ENCODE peak calls at places on chromosomes 2 and 18, in six cellular contexts. I is cardiac fibroblast, S is choroid plexus epithelial cell, B is progenitor cell of endocrine pancreas, X is cardiac muscle cell, F is GM23338. K is an unnamed sample.
A peak's percentile ranks its signal among the peaks of the same experiment; 100 is the strongest.

GRCh38 chr18:23234619-23235018 is 99.3 kb downstream of the CABLES1 start:
- DNase-seq in I (no peak), F (no peak), X (no peak), B (no peak), S (no peak), K (no peak)

GRCh38 chr2:46306320-46306719 is 9.1 kb downstream of the EPAS1 start:
- DNase-seq in B (no peak), F (no peak), S (peak; percentile 66), X (no peak), I (peak; percentile 59), K (peak; percentile 83)

GRCh38 chr2:108607706-108608301 is 73.5 kb downstream of the LIMS1 start:
- DNase-seq in F (peak; percentile 70), I (peak; percentile 70), B (no peak), S (peak; percentile 72), X (peak; percentile 63), K (peak; percentile 48)

GRCh38 chr2:29522951-29523669 is 398.3 kb downstream of the ALK start:
- DNase-seq in S (peak; percentile 89), I (peak; percentile 7), B (no peak), X (no peak), F (no peak), K (peak; percentile 78)

GRCh38 chr2:78532762-78533399 is 492.6 kb upstream of the REG3G start:
- DNase-seq in S (no peak), B (no peak), F (peak; percentile 37), X (no peak), I (no peak), K (no peak)

GRCh38 chr18:57469884-57470283 is 34.7 kb downstream of the ONECUT2 start:
- DNase-seq in S (no peak), F (no peak), X (no peak), I (no peak), B (no peak), K (no peak)

GRCh38 chr2:224324604-224325003 is 77.3 kb downstream of the FAM124B start:
- DNase-seq in S (no peak), B (no peak), X (no peak), I (no peak), F (no peak), K (no peak)

GRCh38 chr2:65429799-65430514 is 2.4 kb downstream of the SPRED2 start:
- DNase-seq in B (no peak), S (no peak), F (peak; percentile 39), X (no peak), I (peak; percentile 16), K (no peak)

GRCh38 chr2:217510790-217511291 is 492.0 kb downstream of the TNS1 start:
- DNase-seq in X (peak; percentile 87), B (peak; percentile 28), I (peak; percentile 89), F (peak; percentile 90), S (peak; percentile 95), K (peak; percentile 79)

GRCh38 chr2:164689020-164689419 is 67.7 kb upstream of the GRB14 start:
- DNase-seq in F (no peak), I (no peak), S (no peak), X (no peak), B (no peak), K (no peak)

GRCh38 chr2:157127249-157128012 is 130.1 kb upstream of the GALNT5 start:
- DNase-seq in I (no peak), S (no peak), X (no peak), B (no peak), F (no peak), K (no peak)

GRCh38 chr18:5515007-5515744 is 28.6 kb downstream of the EPB41L3 start:
- DNase-seq in I (no peak), X (peak; percentile 46), F (no peak), S (no peak), B (no peak), K (no peak)

GRCh38 chr2:174465327-174465726 is 21.5 kb downstream of the GPR155 start:
- DNase-seq in X (peak; percentile 13), S (peak; percentile 15), F (peak; percentile 70), I (peak; percentile 7), B (no peak), K (no peak)

GRCh38 chr2:98847853-98848252 is 88.2 kb downstream of the CRACDL start:
- DNase-seq in B (no peak), F (no peak), I (peak; percentile 48), X (no peak), S (no peak), K (no peak)

GRCh38 chr18:10689231-10689953 is 163.6 kb downstream of the NAPG start:
- DNase-seq in B (no peak), X (no peak), S (no peak), I (no peak), F (no peak), K (no peak)

GRCh38 chr2:223052710-223053261 is 796 bp downstream of the KCNE4 start:
- DNase-seq in B (no peak), F (no peak), X (no peak), S (no peak), I (no peak), K (no peak)

GRCh38 chr2:65349863-65350262 is 82.5 kb downstream of the SPRED2 start:
- DNase-seq in X (peak; percentile 81), S (peak; percentile 82), F (peak; percentile 21), I (peak; percentile 82), B (no peak), K (peak; percentile 70)

GRCh38 chr2:26477126-26477910 is 606 bp downstream of the OTOF start:
- DNase-seq in I (no peak), X (no peak), S (no peak), B (no peak), F (peak; percentile 29), K (no peak)

GRCh38 chr18:7830468-7830867 is 263.4 kb downstream of the PTPRM start:
- DNase-seq in S (peak; percentile 53), F (peak; percentile 48), B (no peak), I (peak; percentile 6), X (peak; percentile 39), K (peak; percentile 35)

GRCh38 chr18:6509417-6510198 is 94.9 kb upstream of the L3MBTL4 start:
- DNase-seq in F (peak; percentile 6), B (no peak), I (peak; percentile 16), S (peak; percentile 48), X (no peak), K (peak; percentile 22)

GRCh38 chr2:9423922-9424272 is 443 bp downstream of the CPSF3 start:
- DNase-seq in S (peak; percentile 57), X (no peak), B (no peak), I (peak; percentile 40), F (peak; percentile 35), K (no peak)

GRCh38 chr2:153163055-153163454 is 315.5 kb downstream of the RPRM start:
- DNase-seq in I (no peak), B (peak; percentile 11), S (peak; percentile 1), X (peak; percentile 59), F (peak; percentile 89), K (peak; percentile 67)
- TF ChIP-seq CTCF in I (peak; percentile 5), B (peak; percentile 68), S (no peak), X (no peak), F (peak; percentile 85), K (peak; percentile 61)

DNA sequence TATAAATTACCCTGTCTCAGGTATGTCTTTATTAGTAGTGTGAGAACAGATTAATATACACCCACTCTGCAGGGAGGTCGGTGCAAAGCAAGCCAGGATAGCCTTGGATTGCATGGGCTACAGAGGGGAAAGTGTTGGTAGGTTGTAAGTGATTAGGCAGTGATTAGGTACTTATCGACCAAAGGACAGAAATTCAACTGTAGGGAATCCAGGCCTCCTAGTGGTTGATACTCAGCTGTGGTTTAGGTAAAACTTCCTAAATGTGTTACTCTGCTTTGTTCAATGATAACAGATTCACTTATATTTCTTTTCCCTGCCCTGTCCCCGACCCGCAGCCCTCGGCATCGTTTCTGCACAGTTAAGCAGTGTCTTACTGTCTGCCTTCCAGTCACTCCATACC is 444.0 kb downstream of the FIGN start:
- DNase-seq in I (no peak), S (no peak), B (no peak), F (peak; percentile 17), X (no peak), K (no peak)
- TF ChIP-seq CTCF in I (no peak), S (peak; percentile 26), B (no peak), F (peak; percentile 35), X (no peak), K (no peak)

GRCh38 chr2:36352024-36352398 is 3.6 kb upstream of the CRIM1 start:
- DNase-seq in X (peak; percentile 57), S (peak; percentile 76), I (peak; percentile 75), B (no peak), F (peak; percentile 80), K (peak; percentile 68)
- TF ChIP-seq CTCF in X (peak; percentile 45), S (peak; percentile 63), I (peak; percentile 53), B (peak; percentile 64), F (peak; percentile 72), K (peak; percentile 71)

GRCh38 chr2:200455958-200456421 is 53.9 kb downstream of the KCTD18 start:
- DNase-seq in S (peak; percentile 54), X (no peak), I (peak; percentile 82), B (no peak), F (no peak), K (no peak)

GRCh38 chr2:200452377-200452776 is 57.5 kb downstream of the KCTD18 start:
- DNase-seq in S (no peak), F (no peak), I (no peak), X (no peak), B (no peak), K (no peak)

GRCh38 chr2:200453142-200453852 is 56.6 kb downstream of the KCTD18 start:
- DNase-seq in F (no peak), X (no peak), B (no peak), S (no peak), I (no peak), K (no peak)

GRCh38 chr2:200454839-200455801 is 54.7 kb downstream of the KCTD18 start:
- DNase-seq in I (no peak), S (peak; percentile 45), X (no peak), B (no peak), F (no peak), K (peak; percentile 48)

GRCh38 chr2:200453853-200454524 is 55.9 kb downstream of the KCTD18 start:
- DNase-seq in F (peak; percentile 24), X (no peak), I (no peak), S (no peak), B (no peak), K (no peak)
- TF ChIP-seq CTCF in F (peak; percentile 15), X (no peak), I (no peak), S (peak; percentile 22), B (no peak), K (no peak)

GRCh38 chr18:59694824-59695223 is 2.4 kb downstream of the CCBE1 start:
- DNase-seq in B (no peak), I (no peak), S (no peak), X (no peak), F (no peak), K (no peak)
- TF ChIP-seq CTCF in B (no peak), I (no peak), S (no peak), X (no peak), F (no peak), K (no peak)

DNA sequence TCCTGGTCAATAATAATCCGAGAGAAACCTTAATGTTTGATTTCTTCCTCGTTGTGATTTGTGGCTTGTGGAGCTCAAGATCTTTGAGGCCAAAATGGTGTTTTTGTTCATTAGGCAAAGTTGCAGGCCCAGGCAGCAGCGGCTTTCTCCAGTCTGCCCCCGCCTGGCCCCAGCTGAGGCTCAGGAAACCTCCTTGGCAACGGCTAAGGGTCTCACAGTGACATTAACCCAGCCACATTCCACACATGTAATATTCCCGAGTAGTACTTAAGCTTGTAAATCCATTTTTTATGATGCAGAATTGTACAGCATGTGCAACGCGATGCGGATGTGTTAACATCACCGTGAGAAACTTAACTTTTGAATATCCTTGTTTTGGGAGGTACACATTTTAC is 200.1 kb downstream of the BCL11A start:
- DNase-seq in I (no peak), S (no peak), B (no peak), F (peak; percentile 33), X (peak; percentile 45), K (no peak)
- TF ChIP-seq CTCF in I (no peak), S (no peak), B (peak; percentile 6), F (peak; percentile 29), X (no peak), K (no peak)

K was measured in MCF 10A.